ENCODE peak calls at places on chromosome 10, in five cellular contexts. O is stomach, Z is Peyer's patch, Q is neural progenitor cell, H is epithelial cell of proximal tubule. J is an unnamed sample.

GRCh38 chr10:124476043-124476725 is 14.6 kb downstream of the LHPP start:
- DNase-seq in Q (no peak), H (no peak), Z (peak; percentile 88), O (no peak), J (no peak)

GRCh38 chr10:81251457-81252115 is 623.4 kb upstream of the NRG3 start:
- DNase-seq in Q (no peak), Z (no peak), H (no peak), O (no peak), J (no peak)

GRCh38 chr10:26222563-26222962 is 6.0 kb downstream of the GAD2 start:
- DNase-seq in H (no peak), Z (no peak), O (no peak), Q (no peak), J (no peak)

GRCh38 chr10:28444031-28444430 is 88.9 kb upstream of the WAC start:
- DNase-seq in Q (peak; percentile 32), Z (no peak), O (no peak), H (no peak), J (no peak)

GRCh38 chr10:86857097-86857825 is 100.2 kb downstream of the MMRN2 start:
- DNase-seq in O (no peak), Z (no peak), H (no peak), Q (peak; percentile 36), J (no peak)

GRCh38 chr10:109883859-109884771 is 39.2 kb downstream of the XPNPEP1 start:
- DNase-seq in O (peak; percentile 58), Z (peak; percentile 72), Q (peak; percentile 93), H (no peak), J (no peak)

GRCh38 chr10:97812696-97813095 is 36.9 kb upstream of the GOLGA7B start:
- DNase-seq in Z (no peak), H (no peak), Q (no peak), O (no peak), J (no peak)

GRCh38 chr10:73646598-73647041 is 5.3 kb upstream of the MYOZ1 start:
- DNase-seq in Q (no peak), H (no peak), O (no peak), Z (peak; percentile 23), J (no peak)

GRCh38 chr10:43939939-43940810 is 291.5 kb upstream of the ZNF32 start:
- DNase-seq in Z (no peak), H (no peak), Q (no peak), O (no peak), J (no peak)

GRCh38 chr10:15627617-15628196 is 92.0 kb downstream of the ITGA8 start:
- DNase-seq in H (no peak), Z (no peak), Q (no peak), O (no peak), J (no peak)

GRCh38 chr10:114316744-114317143 is 77.7 kb downstream of the VWA2 start:
- DNase-seq in Z (no peak), H (no peak), O (no peak), Q (no peak), J (no peak)

GRCh38 chr10:113993489-113993932 is 50.2 kb upstream of the ADRB1 start:
- DNase-seq in Q (no peak), H (no peak), O (no peak), Z (no peak), J (no peak)

GRCh38 chr10:111874586-111874985 is 309.0 kb downstream of the GPAM start:
- DNase-seq in Z (no peak), Q (no peak), H (no peak), O (no peak), J (no peak)

GRCh38 chr10:111875760-111876159 is 307.8 kb downstream of the GPAM start:
- DNase-seq in Q (no peak), H (no peak), Z (no peak), O (no peak), J (no peak)

GRCh38 chr10:111872591-111872990 is 311.0 kb downstream of the GPAM start:
- DNase-seq in O (no peak), Q (no peak), Z (no peak), H (no peak), J (no peak)

GRCh38 chr10:111871458-111871857 is 312.1 kb downstream of the GPAM start:
- DNase-seq in H (no peak), O (no peak), Q (no peak), Z (no peak), J (no peak)

DNA sequence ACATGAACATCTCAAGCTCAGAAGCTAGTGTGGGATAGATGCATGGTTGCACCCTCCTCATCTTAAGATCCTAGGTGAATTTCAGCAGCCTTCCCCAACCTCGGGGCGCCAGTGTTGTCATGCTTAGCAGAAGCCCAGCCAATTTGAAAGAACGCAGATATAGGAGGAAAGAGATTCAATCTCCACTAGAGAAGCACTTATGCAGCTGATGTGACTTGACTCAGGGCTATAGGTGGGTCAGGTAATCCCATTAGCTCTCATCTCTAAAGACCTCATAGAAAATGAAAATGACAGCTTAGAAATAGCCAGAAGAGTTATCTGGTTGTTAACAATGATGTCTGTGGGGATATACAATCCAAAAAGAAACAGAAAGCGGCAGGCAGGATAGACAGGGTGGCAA is 310.5 kb downstream of the GPAM start:
- DNase-seq in O (no peak), Z (no peak), H (no peak), Q (no peak), J (no peak)
- TF ChIP-seq CTCF in O (no peak), Z (no peak), H (no peak), Q (no peak), J (no peak)

GRCh38 chr10:24554036-24554435 is 169.7 kb downstream of the ARHGAP21 start:
- DNase-seq in H (no peak), O (no peak), Z (peak; percentile 24), Q (no peak), J (no peak)

GRCh38 chr10:24553051-24553612 is 170.6 kb downstream of the ARHGAP21 start:
- DNase-seq in Z (no peak), O (no peak), H (no peak), Q (no peak), J (no peak)

GRCh38 chr10:24550680-24551079 is 173.0 kb downstream of the ARHGAP21 start:
- DNase-seq in Q (no peak), Z (peak; percentile 24), O (no peak), H (no peak), J (no peak)

GRCh38 chr10:24551161-24551560 is 172.5 kb downstream of the ARHGAP21 start:
- DNase-seq in Q (no peak), Z (no peak), H (no peak), O (no peak), J (no peak)

GRCh38 chr10:24552346-24553016 is 171.2 kb downstream of the ARHGAP21 start:
- DNase-seq in O (peak; percentile 84), H (no peak), Z (peak; percentile 73), Q (peak; percentile 64), J (no peak)
- TF ChIP-seq CTCF in O (no peak), H (peak; percentile 36), Z (peak; percentile 12), Q (peak; percentile 53), J (peak; percentile 32)

DNA sequence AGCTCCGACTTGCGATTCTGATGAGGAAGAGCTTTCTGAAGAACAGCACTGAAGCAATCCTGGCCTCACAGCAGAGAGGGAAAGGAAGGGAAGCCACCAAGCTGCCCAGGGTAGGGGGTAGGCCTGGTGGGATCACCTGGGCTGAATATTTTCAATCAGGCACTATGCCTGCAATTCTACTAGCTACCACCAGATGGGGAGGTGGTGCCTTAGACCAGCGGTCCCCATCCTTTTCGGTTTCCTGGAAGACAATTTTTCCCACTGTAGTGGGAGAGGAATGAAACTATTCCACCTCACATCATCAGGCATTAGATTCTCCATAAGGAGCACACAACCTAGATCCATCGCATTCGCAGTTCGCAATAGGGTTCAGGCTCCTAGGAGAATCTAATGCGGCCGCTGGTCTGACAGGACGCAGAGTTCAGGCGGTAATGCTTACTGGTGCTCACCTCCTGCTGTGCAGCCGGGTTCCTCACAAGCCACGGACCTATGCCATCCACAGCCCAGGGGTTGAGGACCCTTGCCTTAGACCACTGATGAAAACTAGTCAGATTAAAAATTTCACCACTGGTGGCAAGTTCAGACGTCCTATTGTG is 2.7 kb downstream of the LRRC20 start:
- DNase-seq in Z (no peak), Q (peak; percentile 48), H (no peak), O (no peak), J (no peak)
- TF ChIP-seq CTCF in Z (peak; percentile 40), Q (peak; percentile 62), H (peak; percentile 67), O (no peak), J (peak; percentile 72)

GRCh38 chr10:49534670-49535381 is 4.1 kb downstream of the ERCC6 start:
- DNase-seq in O (no peak), Z (no peak), Q (no peak), H (no peak), J (no peak)

GRCh38 chr10:49527061-49527460 is 11.9 kb downstream of the ERCC6 start:
- DNase-seq in Q (no peak), O (no peak), H (no peak), Z (no peak), J (no peak)

GRCh38 chr10:49528977-49529506 is 9.9 kb downstream of the ERCC6 start:
- DNase-seq in Q (no peak), Z (no peak), H (no peak), O (no peak), J (no peak)

GRCh38 chr10:49527850-49528249 is 11.1 kb downstream of the ERCC6 start:
- DNase-seq in Q (no peak), H (no peak), Z (no peak), O (no peak), J (no peak)

DNA sequence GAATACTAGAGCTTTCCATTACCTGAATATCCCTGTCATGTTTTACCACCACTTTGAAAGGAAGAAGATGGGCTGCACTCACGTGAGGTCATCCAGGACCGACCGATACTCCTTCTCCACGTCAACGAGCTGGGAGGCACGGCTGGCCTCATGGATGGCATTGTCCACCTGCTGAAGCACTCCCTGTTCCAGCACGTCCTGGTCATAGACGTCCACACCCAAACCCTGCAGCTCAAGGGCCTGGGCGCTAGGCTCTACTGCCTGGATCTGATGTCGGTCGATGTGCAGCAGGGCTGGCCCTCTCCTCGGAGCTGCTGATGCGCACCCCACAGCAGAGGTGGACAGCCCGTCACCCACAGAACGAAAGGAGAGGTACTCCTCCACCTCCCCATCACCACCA is 6.5 kb downstream of the ERCC6 start:
- DNase-seq in Q (no peak), Z (no peak), O (no peak), H (no peak), J (no peak)
- TF ChIP-seq CTCF in Q (no peak), Z (no peak), O (no peak), H (no peak), J (no peak)

J was measured in chondrocyte.